ENCODE peak calls at places on chromosomes 5 and 9, in four cellular contexts. I is HepG2, S is GM12878, M is K562. P is an unnamed sample. For H4K20me1, the result is how much of the 10 kb centered on the place peaks cover.

GRCh38 chr5:79173626-79174025 is 62.0 kb downstream of the BHMT start:
- DNase-seq in I (peak), S (no peak), M (no peak), P (peak)

GRCh38 chr9:108136646-108137045 is 647.1 kb upstream of the KLF4 start:
- DNase-seq in I (no peak), S (no peak), M (no peak), P (no peak)

GRCh38 chr5:41128291-41128690 is 57.1 kb upstream of the MROH2B start:
- DNase-seq in I (no peak), S (no peak), M (no peak), P (no peak)

GRCh38 chr5:29769474-29769873 is 1424.0 kb upstream of the CDH6 start:
- DNase-seq in I (no peak), S (no peak), M (no peak), P (no peak)

GRCh38 chr5:151612689-151613427 is 21.7 kb upstream of the FAT2 start:
- DNase-seq in I (no peak), S (peak), M (no peak), P (no peak)

GRCh38 chr5:108884736-108885135 is 137.0 kb downstream of the FER start:
- DNase-seq in I (no peak), S (no peak), M (no peak), P (no peak)

GRCh38 chr9:107648153-107648716 is 158.7 kb upstream of the KLF4 start:
- DNase-seq in I (no peak), S (no peak), M (no peak), P (no peak)

GRCh38 chr5:117039035-117039434 is 464.4 kb upstream of the SEMA6A start:
- DNase-seq in I (no peak), S (no peak), M (no peak), P (no peak)

GRCh38 chr5:149464796-149465489 is 85.9 kb upstream of the IL17B start:
- DNase-seq in I (no peak), S (no peak), M (no peak), P (no peak)

GRCh38 chr5:27491047-27491446 is 452.7 kb upstream of the CDH9 start:
- DNase-seq in I (no peak), S (no peak), M (no peak), P (no peak)

GRCh38 chr9:18255158-18255629 is 218.8 kb upstream of the ADAMTSL1 start:
- DNase-seq in I (peak), S (peak), M (peak), P (peak)

GRCh38 chr5:34772691-34773090 is 66.3 kb upstream of the TTC23L start:
- DNase-seq in I (no peak), S (no peak), M (no peak), P (no peak)
- H4K20me1 ChIP-seq in I (under half), S (under half), M (under half), P (under half)

DNA sequence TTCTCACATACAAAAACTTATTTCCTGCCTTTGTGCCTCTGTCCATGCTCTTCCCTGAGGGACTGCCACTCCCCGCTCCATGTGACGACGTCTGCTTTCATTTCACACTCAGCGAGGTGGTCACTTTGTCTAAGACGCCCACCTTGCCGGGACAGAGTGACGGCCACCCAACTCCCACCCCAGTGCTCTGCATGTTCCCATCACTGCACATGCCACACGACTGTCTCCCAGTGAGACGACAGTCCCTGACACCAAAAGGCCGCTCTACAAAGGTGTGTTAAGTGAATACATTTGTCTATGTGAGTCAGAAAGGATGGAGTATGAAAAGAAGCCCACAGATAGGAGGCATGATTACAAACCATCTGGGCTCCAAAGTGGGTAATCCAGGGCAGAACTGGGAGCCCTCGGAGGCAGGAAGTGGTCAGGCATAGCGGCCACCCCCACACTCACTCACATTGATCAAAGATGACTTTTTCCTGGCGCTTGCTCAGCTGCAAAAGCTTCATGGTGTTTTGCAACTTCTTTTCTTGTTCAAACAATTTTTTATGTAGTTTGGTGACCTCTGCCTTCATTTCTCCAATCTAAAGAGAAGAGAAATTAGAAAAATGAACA is 185.8 kb downstream of the CDK5RAP2 start:
- DNase-seq in I (peak), S (no peak), M (no peak), P (no peak)
- H3K4me2 ChIP-seq in I (no peak), S (no peak), M (no peak), P (no peak)

GRCh38 chr9:114681594-114682332 is at the start of gene TEX48:
- DNase-seq in I (peak), S (peak), M (peak), P (peak)
- TF ChIP-seq JUNB in I (no peak), S (no peak), M (no peak), P (no peak)

DNA sequence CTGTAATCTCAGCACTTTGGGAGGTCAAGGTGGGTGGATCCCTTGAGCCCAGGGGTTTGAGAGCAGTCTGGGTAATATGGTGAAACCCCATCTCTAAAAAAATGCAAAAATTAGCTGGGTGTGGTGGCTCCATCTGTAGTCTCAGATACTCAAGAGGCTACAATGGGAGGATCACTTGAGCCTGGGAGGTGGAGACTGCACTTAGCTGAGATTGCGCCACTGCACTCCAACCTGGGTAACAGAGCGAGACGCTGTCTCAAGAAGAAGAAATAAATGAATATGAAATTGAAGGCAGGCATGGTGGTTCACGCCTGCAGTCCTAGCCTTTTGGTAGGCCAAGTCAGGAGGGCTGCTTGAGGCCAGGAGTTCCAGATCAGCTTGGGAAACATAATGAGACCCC is 21.4 kb downstream of the MAML1 start:
- DNase-seq in I (no peak), S (no peak), M (no peak), P (no peak)
- H4K20me1 ChIP-seq in I (under half), S (under half), M (under half), P (under half)

GRCh38 chr9:76646249-76646648 is 118.0 kb upstream of the PCA3 start:
- DNase-seq in I (no peak), S (no peak), M (no peak), P (no peak)

GRCh38 chr9:76644647-76645250 is 119.5 kb upstream of the PCA3 start:
- DNase-seq in I (no peak), S (no peak), M (no peak), P (no peak)

GRCh38 chr9:76642701-76643209 is 121.5 kb upstream of the PCA3 start:
- DNase-seq in I (no peak), S (no peak), M (no peak), P (no peak)

GRCh38 chr9:76643399-76644117 is 120.7 kb upstream of the PCA3 start:
- DNase-seq in I (no peak), S (no peak), M (no peak), P (no peak)

DNA sequence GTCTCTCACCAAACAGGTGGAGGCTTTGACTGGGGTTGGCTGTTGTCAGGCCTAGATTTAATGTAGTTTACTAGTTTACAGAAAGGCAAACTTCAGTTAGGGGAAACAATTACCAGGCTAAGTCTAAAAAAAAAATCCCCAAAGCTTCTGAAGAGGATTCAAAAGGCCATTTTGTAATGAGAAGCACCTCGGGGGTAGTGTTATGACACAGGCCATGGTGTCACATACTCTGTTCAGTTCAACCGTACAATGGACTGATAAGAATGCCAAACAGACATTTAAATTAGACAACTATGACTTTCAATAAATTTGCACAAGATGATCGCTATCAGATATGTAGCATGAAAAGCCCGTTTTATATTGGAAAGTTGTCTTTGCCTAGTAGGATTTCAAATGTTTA is 120.1 kb upstream of the PCA3 start:
- DNase-seq in I (no peak), S (no peak), M (no peak), P (no peak)
- H3K4me2 ChIP-seq in I (no peak), S (peak), M (no peak), P (no peak)

DNA sequence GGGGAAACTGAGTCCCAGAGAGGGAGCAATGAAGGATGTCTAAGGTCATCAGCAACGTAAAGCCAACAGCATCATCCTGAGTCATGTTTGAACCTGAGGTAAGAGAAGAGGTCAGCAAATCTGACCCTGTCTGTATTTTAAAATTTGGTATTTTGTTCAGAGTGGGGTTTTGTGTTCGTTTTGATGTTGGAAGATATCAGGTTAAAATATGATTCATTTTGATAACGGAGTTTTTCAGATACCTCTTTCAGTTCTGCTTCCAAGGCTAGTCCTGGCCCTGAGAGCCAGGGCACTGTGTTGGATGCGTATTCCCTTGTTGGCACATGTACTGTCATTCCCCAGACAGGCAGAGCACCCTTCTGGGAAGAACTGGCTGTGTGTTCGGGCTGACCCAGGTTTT is 291.0 kb downstream of the NSG2 start:
- DNase-seq in I (no peak), S (no peak), M (no peak), P (no peak)
- TF ChIP-seq JUNB in I (no peak), S (peak), M (no peak), P (no peak)

GRCh38 chr5:17185349-17185748 is 32.1 kb upstream of the BASP1 start:
- DNase-seq in I (no peak), S (no peak), M (no peak), P (no peak)
- H4K20me1 ChIP-seq in I (under half), S (under half), M (under half), P (under half)

P was measured in GM23338.